ENCODE peak calls at places on chromosomes 12 and 14, in seven cellular contexts. J is fibroblast of mammary gland, N is neural crest cell, V is activated B cell treated with CpG ODN at 0.5 μM for 24 hours, O is psoas muscle, B is fibroblast of lung, Q is tibial nerve. G is an unnamed sample.

GRCh38 chr14:34137001-34137400 is 186.1 kb upstream of the EGLN3 start:
- DNase-seq in J (no peak), N (no peak), V (no peak), O (no peak), B (no peak), Q (peak), G (no peak)

GRCh38 chr12:3263939-3264699 is 186.9 kb downstream of the TSPAN9 start:
- DNase-seq in J (no peak), N (no peak), V (no peak), O (no peak), B (no peak), Q (no peak), G (no peak)

GRCh38 chr12:138898-139534 is 72.4 kb downstream of the IQSEC3 start:
- DNase-seq in J (peak), N (no peak), V (no peak), O (peak), B (peak), Q (no peak), G (no peak)

GRCh38 chr12:110279976-110280783 is 867 bp upstream of the ATP2A2 start:
- DNase-seq in J (peak), N (no peak), V (no peak), O (peak), B (no peak), Q (peak), G (peak)

GRCh38 chr12:118816296-118816695 is 165.0 kb upstream of the SRRM4 start:
- DNase-seq in J (no peak), N (no peak), V (no peak), O (no peak), B (no peak), Q (no peak), G (no peak)

GRCh38 chr14:33567003-33567735 is 383.7 kb downstream of the EGLN3 start:
- DNase-seq in J (no peak), N (no peak), V (no peak), O (no peak), B (no peak), Q (no peak), G (no peak)

GRCh38 chr14:51933191-51933590 is 56.2 kb upstream of the RTRAF start:
- DNase-seq in J (no peak), N (no peak), V (no peak), O (no peak), B (no peak), Q (no peak), G (no peak)

GRCh38 chr12:28933864-28934527 is 215.1 kb upstream of the FAR2 start:
- DNase-seq in J (no peak), N (no peak), V (no peak), O (no peak), B (no peak), Q (no peak), G (no peak)

GRCh38 chr12:91274886-91275285 is 92.3 kb upstream of the DCN start:
- DNase-seq in J (peak), N (no peak), V (no peak), O (no peak), B (peak), Q (no peak), G (no peak)

GRCh38 chr14:63249112-63249511 is 44.9 kb downstream of the RHOJ start:
- DNase-seq in J (peak), N (no peak), V (no peak), O (no peak), B (no peak), Q (no peak), G (no peak)

GRCh38 chr12:89948266-89949175 is 239.9 kb upstream of the ATP2B1 start:
- DNase-seq in J (no peak), N (no peak), V (no peak), O (no peak), B (no peak), Q (no peak), G (no peak)

GRCh38 chr12:49917126-49917787 is 13.6 kb upstream of the FAIM2 start:
- DNase-seq in J (no peak), N (no peak), V (no peak), O (no peak), B (no peak), Q (no peak), G (no peak)

GRCh38 chr14:29930283-29930682 is 2.6 kb upstream of the PRKD1 start:
- DNase-seq in J (peak), N (no peak), V (no peak), O (no peak), B (peak), Q (no peak), G (no peak)

GRCh38 chr12:14962180-14962579 is 779 bp upstream of the ARHGDIB start:
- DNase-seq in J (no peak), N (no peak), V (no peak), O (no peak), B (no peak), Q (no peak), G (no peak)

GRCh38 chr12:5656836-5657235 is 224.9 kb downstream of the NTF3 start:
- DNase-seq in J (no peak), N (no peak), V (no peak), O (no peak), B (no peak), Q (no peak), G (no peak)

GRCh38 chr14:93073366-93073722 is 42.4 kb downstream of the ITPK1 start:
- DNase-seq in J (no peak), N (no peak), V (no peak), O (no peak), B (no peak), Q (no peak), G (no peak)

GRCh38 chr14:54322668-54323380 is 74.0 kb upstream of the CDKN3 start:
- DNase-seq in J (no peak), N (no peak), V (no peak), O (no peak), B (no peak), Q (no peak), G (no peak)

GRCh38 chr12:106282457-106283097 is 20.0 kb upstream of the TCP11L2 start:
- DNase-seq in J (peak), N (peak), V (no peak), O (peak), B (peak), Q (no peak), G (no peak)

GRCh38 chr14:61620130-61620946 is 75.0 kb upstream of the HIF1A start:
- DNase-seq in J (peak), N (no peak), V (no peak), O (no peak), B (peak), Q (no peak), G (no peak)

GRCh38 chr12:119808441-119808840 is 68.7 kb downstream of the CIT start:
- DNase-seq in J (peak), N (no peak), V (no peak), O (no peak), B (no peak), Q (no peak), G (no peak)

GRCh38 chr12:99009654-99010296 is 364.7 kb downstream of the APAF1 start:
- DNase-seq in J (peak), N (no peak), V (no peak), O (no peak), B (no peak), Q (no peak), G (no peak)

GRCh38 chr12:75644472-75645072 is 133.2 kb upstream of the KRR1 start:
- DNase-seq in J (no peak), N (no peak), V (no peak), O (no peak), B (no peak), Q (no peak), G (no peak)

GRCh38 chr12:104457746-104458644 is 1.2 kb downstream of the CHST11 start:
- DNase-seq in J (no peak), N (peak), V (peak), O (peak), B (no peak), Q (no peak), G (peak)

GRCh38 chr14:79064200-79064599 is 894.0 kb downstream of the NRXN3 start:
- DNase-seq in J (no peak), N (no peak), V (no peak), O (no peak), B (no peak), Q (no peak), G (no peak)

GRCh38 chr12:66716522-66716921 is 37.6 kb upstream of the GRIP1 start:
- DNase-seq in J (no peak), N (no peak), V (no peak), O (no peak), B (no peak), Q (no peak), G (no peak)

GRCh38 chr12:66713984-66714383 is 35.1 kb upstream of the GRIP1 start:
- DNase-seq in J (no peak), N (no peak), V (no peak), O (no peak), B (no peak), Q (no peak), G (no peak)

GRCh38 chr12:66714709-66715108 is 35.8 kb upstream of the GRIP1 start:
- DNase-seq in J (no peak), N (no peak), V (no peak), O (no peak), B (no peak), Q (no peak), G (no peak)

GRCh38 chr12:66719862-66720261 is 41.0 kb upstream of the GRIP1 start:
- DNase-seq in J (no peak), N (no peak), V (no peak), O (no peak), B (no peak), Q (no peak), G (no peak)

GRCh38 chr12:66717049-66717448 is 38.2 kb upstream of the GRIP1 start:
- DNase-seq in J (no peak), N (no peak), V (no peak), O (no peak), B (no peak), Q (no peak), G (no peak)
- TF ChIP-seq CTCF in J (no peak), N (no peak), V (no peak), O (no peak), B (no peak), Q (no peak), G (no peak)

GRCh38 chr12:43338848-43339526 is 213.0 kb downstream of the ADAMTS20 start:
- DNase-seq in J (peak), N (peak), V (no peak), O (no peak), B (peak), Q (peak), G (no peak)
- TF ChIP-seq CTCF in J (peak), N (peak), V (no peak), O (peak), B (peak), Q (peak), G (no peak)

GRCh38 chr12:116990971-116991966 is 80.5 kb downstream of the FBXW8 start:
- DNase-seq in J (peak), N (no peak), V (no peak), O (no peak), B (no peak), Q (no peak), G (no peak)
- TF ChIP-seq CTCF in J (no peak), N (no peak), V (no peak), O (no peak), B (no peak), Q (no peak), G (no peak)

GRCh38 chr12:57726884-57727757 is 11.4 kb downstream of the AGAP2 start:
- DNase-seq in J (peak), N (no peak), V (no peak), O (peak), B (peak), Q (no peak), G (peak)
- TF ChIP-seq CTCF in J (peak), N (peak), V (no peak), O (no peak), B (peak), Q (peak), G (no peak)

DNA sequence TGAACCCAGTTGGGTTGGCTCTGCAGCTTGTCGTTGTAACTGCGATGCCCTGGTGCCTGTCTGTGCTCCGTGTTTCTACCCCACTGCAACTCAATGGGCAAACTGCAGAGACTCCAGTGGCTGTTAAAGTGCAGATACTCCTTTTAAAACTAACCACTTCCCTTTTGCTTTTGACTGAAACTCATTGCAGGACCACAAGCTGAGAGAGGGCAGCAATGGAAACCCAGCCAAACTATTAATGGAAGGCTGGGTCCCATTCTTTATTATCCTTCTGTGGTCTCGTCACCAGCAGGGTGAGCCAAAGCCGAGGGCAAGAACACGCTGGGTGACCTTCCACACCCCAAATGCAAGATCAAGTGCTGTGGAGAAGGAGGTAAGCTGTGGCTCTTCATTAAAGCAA is 910.4 kb downstream of the VRK1 start:
- DNase-seq in J (no peak), N (no peak), V (no peak), O (no peak), B (no peak), Q (no peak), G (no peak)
- TF ChIP-seq CTCF in J (no peak), N (no peak), V (no peak), O (no peak), B (no peak), Q (no peak), G (no peak)

G was measured in natural killer cell.